ENCODE peak calls at places on chromosomes 2 and 18, in seven cellular contexts. V, Z, Q, R, O, L and W are unnamed samples.

GRCh38 chr2:197184959-197185586 is 125.5 kb downstream of the ANKRD44 start:
- DNase-seq in V (peak; percentile 94), Z (no peak), Q (no peak), R (no peak), O (peak; percentile 81), L (peak; percentile 23), W (peak; percentile 93)

GRCh38 chr18:9404565-9405060 is 70.0 kb downstream of the TWSG1 start:
- DNase-seq in V (no peak), Z (peak; percentile 94), Q (no peak), R (no peak), O (peak; percentile 77), L (no peak), W (no peak)

GRCh38 chr2:240986787-240987411 is 11.5 kb upstream of the SNED1 start:
- DNase-seq in V (peak; percentile 49), Z (peak; percentile 53), Q (peak; percentile 60), R (peak; percentile 7), O (peak; percentile 37), L (peak; percentile 61), W (no peak)

GRCh38 chr18:6775702-6776101 is 46.2 kb downstream of the ARHGAP28 start:
- DNase-seq in V (no peak), Z (no peak), Q (no peak), R (no peak), O (no peak), L (no peak), W (no peak)

GRCh38 chr2:191302459-191303155 is 57.4 kb downstream of the MYO1B start:
- DNase-seq in V (no peak), Z (peak; percentile 17), Q (no peak), R (no peak), O (no peak), L (no peak), W (no peak)

GRCh38 chr2:49796221-49796705 is 641.9 kb upstream of the FSHR start:
- DNase-seq in V (no peak), Z (no peak), Q (no peak), R (no peak), O (no peak), L (no peak), W (no peak)

GRCh38 chr2:226127682-226128081 is 671.9 kb downstream of the IRS1 start:
- DNase-seq in V (no peak), Z (no peak), Q (no peak), R (no peak), O (no peak), L (no peak), W (no peak)

GRCh38 chr2:33023732-33024301 is 77.1 kb downstream of the LTBP1 start:
- DNase-seq in V (no peak), Z (no peak), Q (no peak), R (no peak), O (peak; percentile 55), L (no peak), W (no peak)

GRCh38 chr2:115115135-115115534 is 672.7 kb downstream of the DPP10 start:
- DNase-seq in V (no peak), Z (no peak), Q (no peak), R (no peak), O (no peak), L (no peak), W (no peak)

GRCh38 chr18:3653859-3654441 is 204.0 kb downstream of the TGIF1 start:
- DNase-seq in V (no peak), Z (no peak), Q (no peak), R (no peak), O (no peak), L (no peak), W (no peak)

GRCh38 chr18:32730620-32731021 is 42.2 kb downstream of the KLHL14 start:
- DNase-seq in V (no peak), Z (peak; percentile 28), Q (no peak), R (no peak), O (peak; percentile 54), L (no peak), W (no peak)

GRCh38 chr18:58387716-58388115 is 241.2 kb downstream of the ALPK2 start:
- DNase-seq in V (no peak), Z (no peak), Q (no peak), R (no peak), O (no peak), L (no peak), W (no peak)

GRCh38 chr18:39062426-39062825 is 1496.8 kb upstream of the CELF4 start:
- DNase-seq in V (no peak), Z (peak; percentile 25), Q (no peak), R (no peak), O (no peak), L (no peak), W (no peak)

GRCh38 chr2:164992818-164993217 is 37.5 kb upstream of the SLC38A11 start:
- DNase-seq in V (no peak), Z (peak; percentile 71), Q (peak; percentile 85), R (peak; percentile 75), O (peak; percentile 88), L (no peak), W (no peak)

GRCh38 chr2:88167740-88168139 is 2.4 kb upstream of the THNSL2 start:
- DNase-seq in V (no peak), Z (no peak), Q (no peak), R (no peak), O (no peak), L (no peak), W (no peak)

GRCh38 chr2:119407430-119408220 is 24.0 kb upstream of the TMEM37 start:
- DNase-seq in V (no peak), Z (peak; percentile 67), Q (no peak), R (no peak), O (peak; percentile 42), L (no peak), W (no peak)
- TF ChIP-seq CTCF in V (peak; percentile 68), Z (peak; percentile 70), Q (peak; percentile 69), R (peak; percentile 68), O (peak; percentile 82), L (peak; percentile 85), W (peak; percentile 84)

GRCh38 chr2:128594953-128595677 is 276.4 kb upstream of the HS6ST1 start:
- DNase-seq in V (no peak), Z (no peak), Q (no peak), R (no peak), O (no peak), L (no peak), W (no peak)
- TF ChIP-seq CTCF in V (no peak), Z (no peak), Q (no peak), R (no peak), O (no peak), L (no peak), W (no peak)

GRCh38 chr2:43345391-43345813 is 119.0 kb upstream of the ZFP36L2 start:
- DNase-seq in V (peak; percentile 43), Z (peak; percentile 36), Q (no peak), R (no peak), O (peak; percentile 53), L (peak; percentile 33), W (no peak)
- TF ChIP-seq CTCF in V (no peak), Z (no peak), Q (no peak), R (no peak), O (no peak), L (no peak), W (no peak)

GRCh38 chr18:61612517-61612916 is 279.3 kb downstream of the CDH20 start:
- DNase-seq in V (no peak), Z (no peak), Q (no peak), R (no peak), O (no peak), L (no peak), W (no peak)
- TF ChIP-seq CTCF in V (no peak), Z (no peak), Q (peak; percentile 22), R (no peak), O (no peak), L (no peak), W (no peak)

GRCh38 chr2:166695154-166695553 is 193.1 kb upstream of the XIRP2 start:
- DNase-seq in V (no peak), Z (no peak), Q (no peak), R (no peak), O (no peak), L (no peak), W (no peak)

GRCh38 chr2:166700079-166700478 is 188.2 kb upstream of the XIRP2 start:
- DNase-seq in V (no peak), Z (no peak), Q (no peak), R (no peak), O (no peak), L (no peak), W (no peak)
- TF ChIP-seq CTCF in V (peak; percentile 13), Z (no peak), Q (no peak), R (no peak), O (peak; percentile 48), L (no peak), W (no peak)

GRCh38 chr2:72607189-72607588 is 218.6 kb downstream of the EXOC6B start:
- DNase-seq in V (no peak), Z (no peak), Q (no peak), R (no peak), O (no peak), L (no peak), W (no peak)

GRCh38 chr2:72602711-72603110 is 223.1 kb downstream of the EXOC6B start:
- DNase-seq in V (no peak), Z (no peak), Q (no peak), R (no peak), O (no peak), L (no peak), W (no peak)

GRCh38 chr2:72603481-72603880 is 222.4 kb downstream of the EXOC6B start:
- DNase-seq in V (no peak), Z (no peak), Q (no peak), R (no peak), O (peak; percentile 57), L (no peak), W (no peak)

GRCh38 chr2:72602095-72602494 is 223.7 kb downstream of the EXOC6B start:
- DNase-seq in V (no peak), Z (no peak), Q (no peak), R (no peak), O (no peak), L (no peak), W (no peak)

GRCh38 chr2:72605836-72606442 is 219.9 kb downstream of the EXOC6B start:
- DNase-seq in V (no peak), Z (peak; percentile 43), Q (no peak), R (no peak), O (no peak), L (no peak), W (no peak)
- TF ChIP-seq CTCF in V (peak; percentile 48), Z (peak; percentile 43), Q (peak; percentile 42), R (peak; percentile 50), O (peak; percentile 73), L (peak; percentile 28), W (peak; percentile 41)